ENCODE peak calls at places on chromosomes 3 and 15, in eight cellular contexts. T is psoas muscle; O is GM10248; C is dorsolateral prefrontal cortex; Q is CD4-positive, alpha-beta T cell; D is fibroblast of villous mesenchyme; U is PC-3; P is HCT116. J is an unnamed sample.

GRCh38 chr3:13308406-13308805 is 111.7 kb downstream of the NUP210 start:
- DNase-seq in T (no peak), O (peak), C (peak), Q (peak), D (peak), U (peak), P (peak), J (no peak)

GRCh38 chr15:69061414-69061842 is 46.9 kb downstream of the NOX5 start:
- DNase-seq in T (no peak), O (no peak), C (no peak), Q (no peak), D (no peak), U (peak), P (no peak), J (no peak)

GRCh38 chr3:138946554-138947302 is at the start of the genes FOXL2 and FOXL2NB:
- DNase-seq in T (no peak), O (no peak), C (no peak), Q (no peak), D (peak), U (no peak), P (no peak), J (peak)

GRCh38 chr3:139506792-139507191 is 30.5 kb upstream of the RBP2 start:
- DNase-seq in T (no peak), O (no peak), C (no peak), Q (no peak), D (no peak), U (peak), P (no peak), J (no peak)

GRCh38 chr15:83108266-83109219 is 1.1 kb downstream of the TM6SF1 start:
- DNase-seq in T (peak), O (peak), C (no peak), Q (no peak), D (peak), U (no peak), P (no peak), J (no peak)

GRCh38 chr3:112822116-112823055 is 24.3 kb downstream of the CD200R1L start:
- DNase-seq in T (no peak), O (no peak), C (no peak), Q (no peak), D (peak), U (peak), P (no peak), J (no peak)

GRCh38 chr15:90047956-90048575 is 46.9 kb downstream of the ZNF710 start:
- DNase-seq in T (peak), O (no peak), C (no peak), Q (no peak), D (no peak), U (no peak), P (no peak), J (no peak)

GRCh38 chr3:71127463-71128243 is 455.9 kb downstream of the FOXP1 start:
- DNase-seq in T (no peak), O (no peak), C (no peak), Q (peak), D (peak), U (no peak), P (no peak), J (no peak)

GRCh38 chr3:115862824-115863223 is 239.5 kb downstream of the GAP43 start:
- DNase-seq in T (no peak), O (no peak), C (no peak), Q (no peak), D (no peak), U (no peak), P (no peak), J (no peak)

GRCh38 chr3:46626039-46626438 is 13.7 kb downstream of the FAM240A start:
- DNase-seq in T (no peak), O (no peak), C (no peak), Q (no peak), D (no peak), U (no peak), P (no peak), J (no peak)

GRCh38 chr3:11477286-11477935 is 166.3 kb downstream of the VGLL4 start:
- DNase-seq in T (no peak), O (no peak), C (no peak), Q (no peak), D (peak), U (peak), P (no peak), J (no peak)

GRCh38 chr3:196471551-196471950 is 32.0 kb downstream of the RNF168 start:
- DNase-seq in T (no peak), O (no peak), C (no peak), Q (no peak), D (no peak), U (no peak), P (no peak), J (no peak)

GRCh38 chr15:69210574-69210973 is 50.1 kb downstream of the GLCE start:
- DNase-seq in T (no peak), O (no peak), C (no peak), Q (no peak), D (no peak), U (no peak), P (no peak), J (no peak)

GRCh38 chr15:26939398-26939797 is 31.6 kb upstream of the GABRG3 start:
- DNase-seq in T (no peak), O (no peak), C (no peak), Q (no peak), D (no peak), U (no peak), P (no peak), J (no peak)

GRCh38 chr3:18234717-18235335 is 190.3 kb downstream of the SATB1 start:
- DNase-seq in T (no peak), O (no peak), C (no peak), Q (no peak), D (no peak), U (peak), P (no peak), J (no peak)

GRCh38 chr15:72835289-72835890 is 51.8 kb upstream of the ADPGK start:
- DNase-seq in T (no peak), O (no peak), C (no peak), Q (no peak), D (no peak), U (no peak), P (peak), J (no peak)

GRCh38 chr3:189902230-189903186 is 218.2 kb downstream of the P3H2 start:
- DNase-seq in T (no peak), O (no peak), C (no peak), Q (no peak), D (no peak), U (no peak), P (no peak), J (no peak)

GRCh38 chr3:102536479-102536878 is 101.7 kb downstream of the ZPLD1 start:
- DNase-seq in T (no peak), O (peak), C (no peak), Q (no peak), D (peak), U (peak), P (peak), J (no peak)

GRCh38 chr3:183070892-183071291 is 28.4 kb downstream of the MCCC1 start:
- DNase-seq in T (no peak), O (no peak), C (no peak), Q (no peak), D (no peak), U (no peak), P (no peak), J (no peak)

GRCh38 chr3:8769088-8769822 is at the start of gene OXTR:
- DNase-seq in T (peak), O (peak), C (peak), Q (peak), D (peak), U (peak), P (no peak), J (peak)
- TF ChIP-seq CTCF in T (peak), O (peak), C (peak), Q (peak), D (peak), U (peak), P (peak), J (peak)

GRCh38 chr3:66376568-66376967 is 124.3 kb downstream of the LRIG1 start:
- DNase-seq in T (no peak), O (no peak), C (no peak), Q (no peak), D (peak), U (peak), P (peak), J (no peak)

GRCh38 chr3:66370179-66370578 is 130.6 kb downstream of the LRIG1 start:
- DNase-seq in T (no peak), O (no peak), C (no peak), Q (no peak), D (no peak), U (no peak), P (no peak), J (no peak)

GRCh38 chr3:66371432-66371831 is 129.4 kb downstream of the LRIG1 start:
- DNase-seq in T (no peak), O (no peak), C (no peak), Q (no peak), D (no peak), U (no peak), P (no peak), J (no peak)

GRCh38 chr3:66367979-66368378 is 132.8 kb downstream of the LRIG1 start:
- DNase-seq in T (no peak), O (no peak), C (no peak), Q (no peak), D (no peak), U (no peak), P (no peak), J (no peak)

GRCh38 chr3:66372681-66373350 is 128.0 kb downstream of the LRIG1 start:
- DNase-seq in T (no peak), O (no peak), C (peak), Q (peak), D (no peak), U (peak), P (no peak), J (no peak)
- TF ChIP-seq CTCF in T (peak), O (peak), C (peak), Q (peak), D (peak), U (peak), P (no peak), J (peak)

DNA sequence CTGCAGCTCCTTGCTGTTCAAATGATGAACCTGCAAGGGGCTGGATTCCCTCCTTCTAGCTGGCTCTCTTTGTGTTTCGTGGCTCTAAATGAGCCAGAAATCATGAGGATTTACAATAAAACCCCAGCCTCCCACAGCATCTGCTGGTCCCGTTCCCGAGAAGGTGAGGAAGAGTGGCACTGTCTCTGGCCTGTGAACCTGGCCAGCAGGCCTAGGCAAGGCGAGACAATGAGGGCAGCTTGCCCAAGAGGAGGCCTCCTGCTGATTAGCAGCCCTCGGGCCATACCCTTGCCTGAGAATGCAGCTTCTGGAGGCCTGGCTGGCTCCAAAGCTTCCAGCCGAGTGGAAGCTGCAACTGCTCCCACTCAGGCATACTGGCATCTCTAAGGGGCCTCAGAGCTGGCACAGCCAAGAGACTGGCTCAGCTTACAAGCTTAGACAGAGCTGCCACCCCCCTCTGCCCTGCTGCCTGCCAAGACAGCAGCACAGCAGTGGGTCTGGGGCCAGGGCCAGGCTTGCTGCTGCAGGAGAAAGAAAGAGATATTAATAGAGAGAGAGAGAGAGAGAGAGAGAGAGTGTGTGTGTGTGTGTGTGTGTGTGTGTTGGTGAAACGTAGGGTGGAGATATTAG is 76.5 kb downstream of the HMG20A start:
- DNase-seq in T (peak), O (no peak), C (peak), Q (no peak), D (no peak), U (no peak), P (no peak), J (no peak)
- TF ChIP-seq CTCF in T (no peak), O (no peak), C (no peak), Q (peak), D (no peak), U (peak), P (no peak), J (no peak)

DNA sequence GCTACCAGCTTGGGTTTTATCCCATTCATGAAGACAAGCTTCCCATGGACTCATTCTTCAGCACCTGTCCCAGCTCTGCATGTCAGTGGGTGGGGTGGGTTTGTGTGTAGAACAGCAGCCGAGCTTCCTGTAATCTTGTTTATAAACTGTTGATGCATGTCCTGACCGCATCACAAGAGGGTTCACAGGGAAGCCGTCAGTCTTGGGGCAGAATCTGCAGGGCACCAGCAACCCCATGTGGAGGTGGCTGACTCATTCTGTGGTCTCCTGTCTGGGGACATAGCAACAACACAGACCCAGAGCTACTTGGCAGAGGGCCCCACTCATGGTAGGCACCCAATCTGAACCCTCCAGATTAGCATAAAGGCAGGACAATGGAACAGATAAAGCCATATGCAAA is 35.6 kb downstream of the DAPK2 start:
- DNase-seq in T (peak), O (peak), C (no peak), Q (peak), D (peak), U (peak), P (peak), J (no peak)
- TF ChIP-seq CTCF in T (no peak), O (peak), C (no peak), Q (peak), D (no peak), U (no peak), P (no peak), J (no peak)

DNA sequence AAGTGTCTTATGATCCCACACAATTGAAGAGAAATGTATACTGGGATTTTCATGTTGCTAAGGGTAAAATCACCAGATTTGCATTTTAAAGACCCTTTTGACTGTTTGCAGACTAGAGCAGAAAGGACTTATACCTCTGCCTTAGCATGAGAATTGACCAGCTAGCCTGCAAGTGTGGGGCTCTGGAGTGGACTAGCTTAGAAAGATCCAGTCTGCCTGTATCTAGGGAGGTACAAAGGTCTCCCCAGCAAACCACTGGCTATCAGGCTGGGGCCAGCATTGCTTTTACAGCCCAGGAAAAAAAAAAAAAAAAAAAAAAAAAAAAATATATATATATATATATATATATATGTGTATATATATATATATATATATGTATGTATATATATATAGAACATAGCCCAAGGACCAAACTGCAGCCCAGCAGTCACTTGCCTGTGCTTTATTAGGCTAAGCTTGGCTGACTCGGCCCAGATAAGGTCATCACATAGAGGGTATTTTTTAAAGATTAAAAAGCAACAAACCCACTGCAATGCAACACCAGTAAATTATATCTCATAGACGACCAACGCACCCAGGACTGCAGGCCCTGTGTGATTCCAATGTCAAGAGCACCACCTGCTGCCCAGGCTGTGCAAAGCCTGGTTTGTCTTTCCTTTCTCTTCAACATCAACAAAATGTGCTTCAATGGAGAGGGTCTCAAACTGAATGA is 63.7 kb downstream of the DCLK3 start:
- DNase-seq in T (peak), O (peak), C (peak), Q (no peak), D (peak), U (peak), P (peak), J (peak)
- TF ChIP-seq CTCF in T (peak), O (peak), C (peak), Q (peak), D (peak), U (peak), P (peak), J (peak)

GRCh38 chr3:172107403-172107802 is 68.0 kb downstream of the FNDC3B start:
- DNase-seq in T (no peak), O (peak), C (no peak), Q (peak), D (no peak), U (no peak), P (no peak), J (no peak)
- TF ChIP-seq CTCF in T (no peak), O (no peak), C (no peak), Q (no peak), D (no peak), U (no peak), P (no peak), J (no peak)

GRCh38 chr3:186609247-186609868 is 3.5 kb upstream of the AHSG start:
- DNase-seq in T (no peak), O (peak), C (no peak), Q (no peak), D (peak), U (peak), P (peak), J (no peak)
- TF ChIP-seq CTCF in T (no peak), O (peak), C (no peak), Q (no peak), D (peak), U (peak), P (peak), J (no peak)

GRCh38 chr3:161914703-161915102 is 418.1 kb downstream of the OTOL1 start:
- DNase-seq in T (no peak), O (no peak), C (peak), Q (no peak), D (peak), U (peak), P (no peak), J (peak)
- TF ChIP-seq CTCF in T (peak), O (no peak), C (peak), Q (no peak), D (peak), U (peak), P (peak), J (peak)